ENCODE peak calls at places on chromosomes 16 and 17, in nine cellular contexts. One of them, this sample, is unnamed.

GRCh38 chr17:6244253-6244652 is 174.1 kb downstream of the WSCD1 start:
- DNase-seq in hepatic stellate cell: no peak
- DNase-seq in GM10248: no peak
- DNase-seq in NCI-H1436: no peak
- DNase-seq in NCI-H82: no peak
- DNase-seq in erythroblast: no peak
- DNase-seq in GF-D8: no peak
- DNase-seq in M059J: no peak
- DNase-seq in T-helper 1 cell: no peak
- DNase-seq in this sample: no peak

GRCh38 chr17:41967921-41968578 is 1.5 kb downstream of the CNP start:
- DNase-seq in hepatic stellate cell: no peak
- DNase-seq in GM10248: no peak
- DNase-seq in NCI-H1436: no peak
- DNase-seq in NCI-H82: no peak
- DNase-seq in erythroblast: no peak
- DNase-seq in GF-D8: no peak
- DNase-seq in M059J: no peak
- DNase-seq in T-helper 1 cell: no peak
- DNase-seq in this sample: no peak

GRCh38 chr17:75020331-75021110 is 8.1 kb downstream of the MRPL58 start:
- DNase-seq in hepatic stellate cell: no peak
- DNase-seq in GM10248: no peak
- DNase-seq in NCI-H1436: no peak
- DNase-seq in NCI-H82: no peak
- DNase-seq in erythroblast: no peak
- DNase-seq in GF-D8: no peak
- DNase-seq in M059J: no peak
- DNase-seq in T-helper 1 cell: no peak
- DNase-seq in this sample: no peak

GRCh38 chr17:61662771-61663170 is 71.8 kb upstream of the NACA2 start:
- DNase-seq in hepatic stellate cell: no peak
- DNase-seq in GM10248: no peak
- DNase-seq in NCI-H1436: no peak
- DNase-seq in NCI-H82: no peak
- DNase-seq in erythroblast: no peak
- DNase-seq in GF-D8: no peak
- DNase-seq in M059J: no peak
- DNase-seq in T-helper 1 cell: no peak
- DNase-seq in this sample: no peak

GRCh38 chr17:66841744-66842143 is 6.8 kb downstream of the CACNG5 start:
- DNase-seq in hepatic stellate cell: no peak
- DNase-seq in GM10248: no peak
- DNase-seq in NCI-H1436: no peak
- DNase-seq in NCI-H82: no peak
- DNase-seq in erythroblast: no peak
- DNase-seq in GF-D8: no peak
- DNase-seq in M059J: no peak
- DNase-seq in T-helper 1 cell: no peak
- DNase-seq in this sample: no peak

GRCh38 chr17:8294814-8295316 is 335 bp downstream of the SLC25A35 start:
- DNase-seq in hepatic stellate cell: no peak
- DNase-seq in GM10248: no peak
- DNase-seq in NCI-H1436: no peak
- DNase-seq in NCI-H82: no peak
- DNase-seq in erythroblast: peak
- DNase-seq in GF-D8: no peak
- DNase-seq in M059J: no peak
- DNase-seq in T-helper 1 cell: no peak
- DNase-seq in this sample: no peak

GRCh38 chr17:58660621-58661020 is 31.2 kb downstream of the TEX14 start:
- DNase-seq in hepatic stellate cell: no peak
- DNase-seq in GM10248: no peak
- DNase-seq in NCI-H1436: no peak
- DNase-seq in NCI-H82: no peak
- DNase-seq in erythroblast: no peak
- DNase-seq in GF-D8: no peak
- DNase-seq in M059J: no peak
- DNase-seq in T-helper 1 cell: no peak
- DNase-seq in this sample: no peak

GRCh38 chr17:57906910-57907309 is 48.3 kb downstream of the CUEDC1 start:
- DNase-seq in hepatic stellate cell: no peak
- DNase-seq in GM10248: no peak
- DNase-seq in NCI-H1436: no peak
- DNase-seq in NCI-H82: peak
- DNase-seq in erythroblast: peak
- DNase-seq in GF-D8: no peak
- DNase-seq in M059J: no peak
- DNase-seq in T-helper 1 cell: no peak
- DNase-seq in this sample: no peak

GRCh38 chr17:40553694-40554534 is 11.4 kb downstream of the CCR7 start:
- DNase-seq in hepatic stellate cell: peak
- DNase-seq in GM10248: no peak
- DNase-seq in NCI-H1436: no peak
- DNase-seq in NCI-H82: no peak
- DNase-seq in erythroblast: peak
- DNase-seq in GF-D8: no peak
- DNase-seq in M059J: no peak
- DNase-seq in T-helper 1 cell: no peak
- DNase-seq in this sample: peak

GRCh38 chr17:32515677-32516383 is 29.0 kb downstream of the CDK5R1 start:
- DNase-seq in hepatic stellate cell: no peak
- DNase-seq in GM10248: peak
- DNase-seq in NCI-H1436: no peak
- DNase-seq in NCI-H82: peak
- DNase-seq in erythroblast: no peak
- DNase-seq in GF-D8: no peak
- DNase-seq in M059J: no peak
- DNase-seq in T-helper 1 cell: no peak
- DNase-seq in this sample: no peak

GRCh38 chr17:77427471-77427991 is 286.8 kb downstream of the SEC14L1 start:
- DNase-seq in hepatic stellate cell: peak
- DNase-seq in GM10248: no peak
- DNase-seq in NCI-H1436: no peak
- DNase-seq in NCI-H82: no peak
- DNase-seq in erythroblast: peak
- DNase-seq in GF-D8: no peak
- DNase-seq in M059J: peak
- DNase-seq in T-helper 1 cell: no peak
- DNase-seq in this sample: no peak

GRCh38 chr16:716250-716607 is 1.3 kb downstream of the METRN start:
- DNase-seq in hepatic stellate cell: no peak
- DNase-seq in GM10248: no peak
- DNase-seq in NCI-H1436: no peak
- DNase-seq in NCI-H82: no peak
- DNase-seq in erythroblast: no peak
- DNase-seq in GF-D8: no peak
- DNase-seq in M059J: peak
- DNase-seq in T-helper 1 cell: no peak
- DNase-seq in this sample: no peak

GRCh38 chr17:40179923-40180659 is 2.8 kb downstream of the RAPGEFL1 start:
- DNase-seq in hepatic stellate cell: peak
- DNase-seq in GM10248: no peak
- DNase-seq in NCI-H1436: no peak
- DNase-seq in NCI-H82: no peak
- DNase-seq in erythroblast: no peak
- DNase-seq in GF-D8: no peak
- DNase-seq in M059J: peak
- DNase-seq in T-helper 1 cell: no peak
- DNase-seq in this sample: no peak

GRCh38 chr17:35117984-35118383 is 1.7 kb downstream of the RAD51D start:
- DNase-seq in hepatic stellate cell: peak
- DNase-seq in GM10248: peak
- DNase-seq in NCI-H1436: peak
- DNase-seq in NCI-H82: no peak
- DNase-seq in erythroblast: peak
- DNase-seq in GF-D8: no peak
- DNase-seq in M059J: peak
- DNase-seq in T-helper 1 cell: peak
- DNase-seq in this sample: no peak

GRCh38 chr16:24116989-24117388 is 139.1 kb upstream of the CACNG3 start:
- DNase-seq in hepatic stellate cell: no peak
- DNase-seq in GM10248: no peak
- DNase-seq in NCI-H1436: no peak
- DNase-seq in NCI-H82: peak
- DNase-seq in erythroblast: peak
- DNase-seq in GF-D8: no peak
- DNase-seq in M059J: no peak
- DNase-seq in T-helper 1 cell: no peak
- DNase-seq in this sample: no peak

GRCh38 chr17:30969989-30970680 is 704 bp upstream of the RNF135 start:
- DNase-seq in hepatic stellate cell: peak
- DNase-seq in GM10248: no peak
- DNase-seq in NCI-H1436: no peak
- DNase-seq in NCI-H82: peak
- DNase-seq in erythroblast: peak
- DNase-seq in GF-D8: no peak
- DNase-seq in M059J: no peak
- DNase-seq in T-helper 1 cell: peak
- DNase-seq in this sample: no peak

GRCh38 chr17:48244121-48244711 is 136.7 kb downstream of the SNX11 start:
- DNase-seq in hepatic stellate cell: no peak
- DNase-seq in GM10248: no peak
- DNase-seq in NCI-H1436: no peak
- DNase-seq in NCI-H82: peak
- DNase-seq in erythroblast: no peak
- DNase-seq in GF-D8: peak
- DNase-seq in M059J: peak
- DNase-seq in T-helper 1 cell: no peak
- DNase-seq in this sample: peak

GRCh38 chr17:13350466-13350865 is 251.3 kb downstream of the HS3ST3A1 start:
- DNase-seq in hepatic stellate cell: no peak
- DNase-seq in GM10248: no peak
- DNase-seq in NCI-H1436: no peak
- DNase-seq in NCI-H82: no peak
- DNase-seq in erythroblast: no peak
- DNase-seq in GF-D8: no peak
- DNase-seq in M059J: no peak
- DNase-seq in T-helper 1 cell: no peak
- DNase-seq in this sample: no peak

GRCh38 chr16:17470871-17471744 is at the start of gene XYLT1:
- DNase-seq in hepatic stellate cell: peak
- DNase-seq in GM10248: peak
- DNase-seq in NCI-H1436: peak
- DNase-seq in NCI-H82: peak
- DNase-seq in erythroblast: no peak
- DNase-seq in GF-D8: no peak
- DNase-seq in M059J: peak
- DNase-seq in T-helper 1 cell: peak
- DNase-seq in this sample: no peak

GRCh38 chr16:87074635-87075318 is 242.4 kb downstream of the C16orf95 start:
- DNase-seq in hepatic stellate cell: no peak
- DNase-seq in GM10248: peak
- DNase-seq in NCI-H1436: no peak
- DNase-seq in NCI-H82: peak
- DNase-seq in erythroblast: no peak
- DNase-seq in GF-D8: no peak
- DNase-seq in M059J: no peak
- DNase-seq in T-helper 1 cell: no peak
- DNase-seq in this sample: no peak

GRCh38 chr17:78358538-78359215 is 1.2 kb downstream of the SOCS3 start:
- DNase-seq in hepatic stellate cell: no peak
- DNase-seq in GM10248: no peak
- DNase-seq in NCI-H1436: no peak
- DNase-seq in NCI-H82: peak
- DNase-seq in erythroblast: peak
- DNase-seq in GF-D8: no peak
- DNase-seq in M059J: peak
- DNase-seq in T-helper 1 cell: peak
- DNase-seq in this sample: no peak

GRCh38 chr17:48544356-48545021 is 420 bp downstream of the HOXB2 start:
- DNase-seq in hepatic stellate cell: peak
- DNase-seq in GM10248: peak
- DNase-seq in NCI-H1436: peak
- DNase-seq in NCI-H82: peak
- DNase-seq in erythroblast: peak
- DNase-seq in GF-D8: peak
- DNase-seq in M059J: peak
- DNase-seq in T-helper 1 cell: peak
- DNase-seq in this sample: no peak

GRCh38 chr16:82542714-82543113 is 84.1 kb upstream of the CDH13 start:
- DNase-seq in hepatic stellate cell: no peak
- DNase-seq in GM10248: no peak
- DNase-seq in NCI-H1436: no peak
- DNase-seq in NCI-H82: no peak
- DNase-seq in erythroblast: no peak
- DNase-seq in GF-D8: no peak
- DNase-seq in M059J: no peak
- DNase-seq in T-helper 1 cell: no peak
- DNase-seq in this sample: no peak

GRCh38 chr17:83053021-83053778 is 26.2 kb upstream of the METRNL start:
- DNase-seq in hepatic stellate cell: no peak
- DNase-seq in GM10248: no peak
- DNase-seq in NCI-H1436: no peak
- DNase-seq in NCI-H82: peak
- DNase-seq in erythroblast: no peak
- DNase-seq in GF-D8: no peak
- DNase-seq in M059J: peak
- DNase-seq in T-helper 1 cell: no peak
- DNase-seq in this sample: no peak

GRCh38 chr17:27951872-27952271 is 58.7 kb upstream of the LYRM9 start:
- DNase-seq in hepatic stellate cell: no peak
- DNase-seq in GM10248: no peak
- DNase-seq in NCI-H1436: no peak
- DNase-seq in NCI-H82: no peak
- DNase-seq in erythroblast: no peak
- DNase-seq in GF-D8: no peak
- DNase-seq in M059J: no peak
- DNase-seq in T-helper 1 cell: no peak
- DNase-seq in this sample: peak

GRCh38 chr17:64001091-64001579 is 3.0 kb downstream of the PRR29 start:
- DNase-seq in hepatic stellate cell: no peak
- DNase-seq in GM10248: no peak
- DNase-seq in NCI-H1436: no peak
- DNase-seq in NCI-H82: no peak
- DNase-seq in erythroblast: no peak
- DNase-seq in GF-D8: no peak
- DNase-seq in M059J: no peak
- DNase-seq in T-helper 1 cell: no peak
- DNase-seq in this sample: no peak

This sample was measured in SW480.